ENCODE peak calls at places on chromosome 13, in ten cellular contexts. W is left ventricle myocardium inferior; A is A172; V is amniotic stem cell; Q is astrocyte; G is Right ventricle myocardium superior; Z is stimulated activated CD4-positive, alpha-beta T cell treated with anti-CD3 and anti-CD28 coated beads, Interleukin-4, amount 100 ng/mL, for 1 hour; L is HTR-8/SVneo; K is left lobe of liver; T is fibroblast of the conjunctiva. E is an unnamed sample.

GRCh38 chr13:32938907-32939306 is 77.3 kb upstream of the KL start:
- DNase-seq in T (no peak), W (no peak), Z (no peak), L (no peak), V (no peak), K (no peak), G (no peak), A (peak; percentile 8), Q (peak; percentile 44), E (no peak)

GRCh38 chr13:113637262-113638160 is 20.5 kb downstream of the ATP4B start:
- DNase-seq in Q (no peak), L (no peak), T (no peak), G (no peak), A (no peak), Z (no peak), W (peak; percentile 10), K (no peak), V (no peak), E (no peak)

GRCh38 chr13:51793570-51794273 is 10.2 kb downstream of the DHRS12 start:
- DNase-seq in Q (peak; percentile 88), Z (peak; percentile 61), W (no peak), K (no peak), G (no peak), A (peak; percentile 82), T (no peak), V (peak; percentile 67), L (peak; percentile 17), E (no peak)

GRCh38 chr13:101552797-101553196 is 100.3 kb downstream of the ITGBL1 start:
- DNase-seq in A (no peak), L (peak; percentile 10), V (no peak), Q (peak; percentile 42), K (no peak), G (no peak), W (no peak), Z (no peak), T (peak; percentile 31), E (peak; percentile 44)

GRCh38 chr13:107977175-107977574 is 238.2 kb downstream of the LIG4 start:
- DNase-seq in A (no peak), T (no peak), Z (no peak), K (no peak), G (no peak), V (no peak), Q (no peak), W (no peak), L (no peak), E (no peak)

GRCh38 chr13:47294691-47295090 is 397.8 kb upstream of the HTR2A start:
- DNase-seq in Q (peak; percentile 17), K (no peak), Z (no peak), V (no peak), A (no peak), G (no peak), T (no peak), L (no peak), W (no peak), E (no peak)

GRCh38 chr13:57724486-57725272 is 93.1 kb downstream of the PCDH17 start:
- DNase-seq in L (no peak), Q (no peak), K (no peak), A (no peak), T (no peak), W (no peak), G (no peak), Z (no peak), V (no peak), E (no peak)

GRCh38 chr13:51818771-51819511 is 15.0 kb upstream of the DHRS12 start:
- DNase-seq in V (no peak), K (no peak), A (peak; percentile 32), G (no peak), T (no peak), Z (peak; percentile 67), L (no peak), W (no peak), Q (peak; percentile 24), E (no peak)

GRCh38 chr13:79282508-79282907 is 123.5 kb downstream of the RBM26 start:
- DNase-seq in Z (no peak), T (no peak), V (no peak), L (no peak), W (no peak), G (no peak), K (no peak), A (no peak), Q (no peak), E (no peak)

GRCh38 chr13:38147050-38147449 is 202.6 kb upstream of the UFM1 start:
- DNase-seq in V (no peak), Q (no peak), W (no peak), Z (no peak), A (no peak), G (no peak), T (no peak), K (no peak), L (no peak), E (no peak)

GRCh38 chr13:79267560-79267959 is 138.5 kb downstream of the RBM26 start:
- DNase-seq in L (no peak), K (no peak), A (no peak), Z (no peak), W (no peak), V (no peak), Q (no peak), G (no peak), T (no peak), E (no peak)

GRCh38 chr13:35144496-35144895 is 202.4 kb downstream of the NBEA start:
- DNase-seq in G (no peak), K (no peak), V (no peak), L (no peak), A (peak; percentile 25), Z (no peak), T (no peak), Q (peak; percentile 4), W (no peak), E (no peak)

GRCh38 chr13:31310356-31310755 is 110.6 kb downstream of the B3GLCT start:
- DNase-seq in L (no peak), Q (no peak), G (no peak), Z (no peak), K (no peak), W (no peak), A (no peak), T (no peak), V (no peak), E (no peak)

GRCh38 chr13:110258876-110259631 is 47.9 kb downstream of the COL4A1 start:
- DNase-seq in K (no peak), Z (no peak), G (no peak), V (no peak), W (no peak), L (no peak), T (no peak), Q (peak; percentile 49), A (peak; percentile 65), E (no peak)

GRCh38 chr13:59680429-59681024 is 483.2 kb downstream of the DIAPH3 start:
- DNase-seq in Z (no peak), G (no peak), V (no peak), Q (no peak), L (peak; percentile 1), A (peak; percentile 8), K (no peak), T (peak; percentile 14), W (no peak), E (peak; percentile 47)

GRCh38 chr13:107211073-107211472 is 643.1 kb upstream of the ARGLU1 start:
- DNase-seq in Q (peak; percentile 81), T (peak; percentile 65), L (peak; percentile 47), A (peak; percentile 71), V (peak; percentile 94), G (peak; percentile 75), Z (peak; percentile 42), K (peak; percentile 66), W (peak; percentile 58), E (peak; percentile 93)

GRCh38 chr13:56015919-56016318 is 1124.8 kb upstream of the PRR20A start:
- DNase-seq in G (no peak), V (no peak), Q (no peak), L (no peak), Z (no peak), K (no peak), A (no peak), T (no peak), W (no peak), E (no peak)

GRCh38 chr13:66313408-66313807 is 916.7 kb downstream of the PCDH9 start:
- DNase-seq in A (no peak), Q (peak; percentile 33), G (no peak), W (no peak), V (no peak), T (no peak), Z (no peak), K (no peak), L (no peak), E (no peak)

GRCh38 chr13:29589234-29589633 is 6.3 kb downstream of the SLC7A1 start:
- DNase-seq in G (no peak), K (no peak), Z (no peak), L (peak; percentile 25), T (no peak), A (peak; percentile 83), Q (peak; percentile 76), V (no peak), W (no peak), E (peak; percentile 81)

GRCh38 chr13:19864018-19864338 is 529 bp upstream of the ZMYM5 start:
- DNase-seq in A (peak; percentile 55), Z (peak; percentile 56), W (peak; percentile 77), L (no peak), T (peak; percentile 80), V (no peak), G (peak; percentile 86), Q (peak; percentile 71), K (no peak), E (peak; percentile 91)

GRCh38 chr13:80048802-80049201 is 292.1 kb downstream of the SPRY2 start:
- DNase-seq in A (peak; percentile 95), W (peak; percentile 80), V (peak; percentile 88), K (peak; percentile 49), Z (peak; percentile 60), T (peak; percentile 86), L (peak; percentile 41), Q (peak; percentile 98), G (peak; percentile 82), E (peak; percentile 77)

GRCh38 chr13:80196756-80197155 is 144.2 kb downstream of the SPRY2 start:
- DNase-seq in W (no peak), L (no peak), Z (no peak), T (no peak), A (peak; percentile 16), Q (no peak), K (no peak), V (no peak), G (no peak), E (no peak)

GRCh38 chr13:73429691-73430090 is 370.9 kb downstream of the KLF5 start:
- DNase-seq in Q (peak; percentile 81), Z (no peak), G (no peak), W (no peak), A (no peak), V (peak; percentile 10), T (no peak), K (no peak), L (no peak), E (no peak)

E was measured in left kidney.